ENCODE peak calls at places on chromosomes 1 and 21, in six cellular contexts. One of them, this sample, is unnamed.

GRCh38 chr1:85322655-85323054 is 46.2 kb upstream of the BCL10 start:
- DNase-seq in H54: no peak
- DNase-seq in iPS-NIHi11: no peak
- DNase-seq in fibroblast of mammary gland: peak
- DNase-seq in HTR-8/SVneo: no peak
- DNase-seq in small intestine: no peak
- DNase-seq in this sample: no peak

GRCh38 chr1:168187180-168187579 is 8.4 kb downstream of the TIPRL start:
- DNase-seq in iPS-NIHi11: no peak
- DNase-seq in HTR-8/SVneo: no peak
- DNase-seq in small intestine: no peak
- DNase-seq in H54: no peak
- DNase-seq in fibroblast of mammary gland: no peak
- DNase-seq in this sample: no peak

GRCh38 chr1:16151200-16151708 is 4.6 kb downstream of the EPHA2 start:
- DNase-seq in HTR-8/SVneo: no peak
- DNase-seq in iPS-NIHi11: no peak
- DNase-seq in H54: no peak
- DNase-seq in small intestine: no peak
- DNase-seq in fibroblast of mammary gland: no peak
- DNase-seq in this sample: no peak

GRCh38 chr1:119046429-119047039 is 58.4 kb upstream of the TBX15 start:
- DNase-seq in fibroblast of mammary gland: peak
- DNase-seq in iPS-NIHi11: no peak
- DNase-seq in HTR-8/SVneo: no peak
- DNase-seq in small intestine: no peak
- DNase-seq in H54: no peak
- DNase-seq in this sample: no peak

GRCh38 chr21:42523941-42524340 is 10.3 kb downstream of the SLC37A1 start:
- DNase-seq in H54: no peak
- DNase-seq in iPS-NIHi11: no peak
- DNase-seq in HTR-8/SVneo: no peak
- DNase-seq in small intestine: peak
- DNase-seq in fibroblast of mammary gland: no peak
- DNase-seq in this sample: no peak

GRCh38 chr1:109133815-109134214 is 19.9 kb downstream of the ELAPOR1 start:
- DNase-seq in small intestine: no peak
- DNase-seq in H54: no peak
- DNase-seq in iPS-NIHi11: no peak
- DNase-seq in HTR-8/SVneo: no peak
- DNase-seq in fibroblast of mammary gland: peak
- DNase-seq in this sample: no peak

GRCh38 chr21:30710499-30710898 is 8.1 kb downstream of the KRTAP21-3 start:
- DNase-seq in small intestine: no peak
- DNase-seq in H54: no peak
- DNase-seq in fibroblast of mammary gland: no peak
- DNase-seq in HTR-8/SVneo: no peak
- DNase-seq in iPS-NIHi11: no peak
- DNase-seq in this sample: no peak

GRCh38 chr1:21874778-21875547 is 62.1 kb downstream of the HSPG2 start:
- DNase-seq in H54: no peak
- DNase-seq in fibroblast of mammary gland: no peak
- DNase-seq in small intestine: no peak
- DNase-seq in HTR-8/SVneo: no peak
- DNase-seq in iPS-NIHi11: no peak
- DNase-seq in this sample: no peak

GRCh38 chr1:172917972-172918371 is 132.8 kb downstream of the TNFSF18 start:
- DNase-seq in small intestine: no peak
- DNase-seq in H54: peak
- DNase-seq in HTR-8/SVneo: peak
- DNase-seq in iPS-NIHi11: peak
- DNase-seq in fibroblast of mammary gland: peak
- DNase-seq in this sample: peak

GRCh38 chr1:32886012-32886827 is at the start of gene HPCA:
- DNase-seq in H54: peak
- DNase-seq in HTR-8/SVneo: peak
- DNase-seq in small intestine: no peak
- DNase-seq in fibroblast of mammary gland: peak
- DNase-seq in iPS-NIHi11: peak
- DNase-seq in this sample: no peak

GRCh38 chr1:178485467-178486098 is 11.2 kb downstream of the CLEC20A start:
- DNase-seq in H54: no peak
- DNase-seq in HTR-8/SVneo: no peak
- DNase-seq in fibroblast of mammary gland: no peak
- DNase-seq in iPS-NIHi11: no peak
- DNase-seq in small intestine: no peak
- DNase-seq in this sample: no peak

GRCh38 chr1:153288634-153289275 is 24.0 kb downstream of the PGLYRP3 start:
- DNase-seq in small intestine: peak
- DNase-seq in iPS-NIHi11: peak
- DNase-seq in fibroblast of mammary gland: no peak
- DNase-seq in H54: peak
- DNase-seq in HTR-8/SVneo: peak
- DNase-seq in this sample: no peak

GRCh38 chr1:8197493-8198282 is 120.2 kb upstream of the SLC45A1 start:
- DNase-seq in small intestine: peak
- DNase-seq in H54: no peak
- DNase-seq in fibroblast of mammary gland: peak
- DNase-seq in iPS-NIHi11: peak
- DNase-seq in HTR-8/SVneo: peak
- DNase-seq in this sample: peak